ENCODE peak calls at places on chromosomes 1 and 21, in six cellular contexts. P, H, S, Q, U and E are unnamed samples.

GRCh38 chr1:110673805-110674336 is 869 bp downstream of the KCNA3 start:
- DNase-seq in P (no peak), H (no peak), S (no peak), Q (no peak), U (no peak), E (no peak)

GRCh38 chr1:121522061-121522759 is 337.4 kb downstream of the SRGAP2C start:
- DNase-seq in P (no peak), H (no peak), S (no peak), Q (no peak), U (no peak), E (no peak)

GRCh38 chr1:189658381-189658780 is 819.3 kb downstream of the BRINP3 start:
- DNase-seq in P (peak), H (no peak), S (no peak), Q (no peak), U (no peak), E (no peak)

GRCh38 chr1:26126321-26127084 is 14.9 kb downstream of the PDIK1L start:
- DNase-seq in P (no peak), H (peak), S (no peak), Q (no peak), U (no peak), E (peak)

GRCh38 chr1:234368320-234369032 is 4.8 kb upstream of the COA6 start:
- DNase-seq in P (no peak), H (no peak), S (no peak), Q (no peak), U (no peak), E (no peak)

GRCh38 chr1:201506092-201506491 is 831 bp downstream of the CSRP1 start:
- DNase-seq in P (no peak), H (no peak), S (no peak), Q (no peak), U (no peak), E (no peak)

GRCh38 chr1:78619803-78620579 is at the start of gene IFI44L:
- DNase-seq in P (peak), H (peak), S (no peak), Q (no peak), U (peak), E (peak)

GRCh38 chr21:44855572-44855971 is 17.9 kb downstream of the PTTG1IP start:
- DNase-seq in P (no peak), H (no peak), S (no peak), Q (no peak), U (no peak), E (no peak)

GRCh38 chr1:158013840-158014520 is 20.5 kb downstream of the KIRREL1 start:
- DNase-seq in P (no peak), H (no peak), S (no peak), Q (no peak), U (no peak), E (no peak)

GRCh38 chr1:192516776-192517297 is 58.7 kb upstream of the RGS1 start:
- DNase-seq in P (peak), H (no peak), S (no peak), Q (peak), U (no peak), E (peak)

GRCh38 chr1:172990598-172991215 is 60.0 kb downstream of the TNFSF18 start:
- DNase-seq in P (peak), H (no peak), S (no peak), Q (no peak), U (no peak), E (no peak)

GRCh38 chr1:24322636-24323177 is 3.5 kb downstream of the GRHL3 start:
- DNase-seq in P (no peak), H (no peak), S (no peak), Q (no peak), U (no peak), E (no peak)

GRCh38 chr1:16434501-16434900 is 2.7 kb downstream of the SPATA21 start:
- DNase-seq in P (no peak), H (no peak), S (no peak), Q (no peak), U (no peak), E (no peak)

GRCh38 chr1:227316456-227316855 is 1.8 kb downstream of the CDC42BPA start:
- DNase-seq in P (no peak), H (no peak), S (no peak), Q (no peak), U (no peak), E (no peak)

GRCh38 chr1:157105988-157106812 is 6.6 kb upstream of the ETV3L start:
- DNase-seq in P (peak), H (peak), S (no peak), Q (peak), U (no peak), E (no peak)

GRCh38 chr1:203153989-203154821 is 21.4 kb downstream of the MYBPH start:
- DNase-seq in P (peak), H (no peak), S (no peak), Q (peak), U (no peak), E (no peak)

GRCh38 chr1:39852214-39852791 is 31.0 kb downstream of the TRIT1 start:
- DNase-seq in P (no peak), H (no peak), S (no peak), Q (no peak), U (no peak), E (no peak)

GRCh38 chr1:180173952-180174351 is 19.3 kb downstream of the QSOX1 start:
- DNase-seq in P (no peak), H (no peak), S (no peak), Q (no peak), U (no peak), E (no peak)

GRCh38 chr1:192376387-192376786 is 59.6 kb downstream of the RGS21 start:
- DNase-seq in P (no peak), H (no peak), S (no peak), Q (no peak), U (no peak), E (no peak)

GRCh38 chr1:167454929-167455785 is 63.2 kb downstream of the CD247 start:
- DNase-seq in P (peak), H (peak), S (no peak), Q (no peak), U (no peak), E (peak)

GRCh38 chr1:247613405-247613804 is 8.0 kb downstream of the OR2G3 start:
- DNase-seq in P (no peak), H (no peak), S (no peak), Q (no peak), U (no peak), E (no peak)

GRCh38 chr1:151164732-151165280 is 896 bp downstream of the LYSMD1 start:
- DNase-seq in P (no peak), H (no peak), S (no peak), Q (no peak), U (no peak), E (no peak)

GRCh38 chr1:115198938-115199337 is 109.6 kb upstream of the TSPAN2 start:
- DNase-seq in P (peak), H (no peak), S (no peak), Q (no peak), U (no peak), E (no peak)

GRCh38 chr1:46558141-46558963 is 6.9 kb upstream of the KNCN start:
- DNase-seq in P (no peak), H (no peak), S (peak), Q (no peak), U (no peak), E (no peak)

GRCh38 chr1:232011961-232012360 is 385.4 kb downstream of the DISC1 start:
- DNase-seq in P (peak), H (no peak), S (no peak), Q (no peak), U (no peak), E (no peak)

GRCh38 chr1:203035111-203036000 is 9.1 kb downstream of the PPFIA4 start:
- DNase-seq in P (no peak), H (peak), S (no peak), Q (no peak), U (no peak), E (no peak)

GRCh38 chr1:113659010-113659409 is 100.3 kb downstream of the PHTF1 start:
- DNase-seq in P (no peak), H (no peak), S (no peak), Q (no peak), U (no peak), E (no peak)

GRCh38 chr1:198435044-198435443 is 105.4 kb downstream of the ATP6V1G3 start:
- DNase-seq in P (no peak), H (no peak), S (no peak), Q (no peak), U (no peak), E (no peak)

GRCh38 chr1:39542924-39543323 is 33.7 kb downstream of the PABPC4 start:
- DNase-seq in P (no peak), H (no peak), S (no peak), Q (no peak), U (no peak), E (no peak)

GRCh38 chr1:65323246-65323645 is 13.9 kb downstream of the DNAJC6 start:
- DNase-seq in P (peak), H (no peak), S (no peak), Q (no peak), U (no peak), E (no peak)

GRCh38 chr1:231035799-231036198 is 4.3 kb downstream of the FAM89A start:
- DNase-seq in P (no peak), H (no peak), S (no peak), Q (no peak), U (no peak), E (no peak)

GRCh38 chr1:171251741-171252300 is 3.5 kb downstream of the FMO1 start:
- DNase-seq in P (peak), H (peak), S (no peak), Q (no peak), U (no peak), E (peak)

GRCh38 chr1:47680815-47681475 is 243.1 kb downstream of the FOXD2 start:
- DNase-seq in P (no peak), H (no peak), S (no peak), Q (no peak), U (no peak), E (no peak)

GRCh38 chr1:153592706-153593105 is 20.2 kb downstream of the S100A16 start:
- DNase-seq in P (no peak), H (no peak), S (no peak), Q (no peak), U (no peak), E (no peak)

GRCh38 chr1:207579436-207579799 is 65.5 kb upstream of the CR1L start:
- DNase-seq in P (peak), H (peak), S (peak), Q (peak), U (no peak), E (no peak)

GRCh38 chr1:111441573-111442192 is 7.4 kb downstream of the WDR77 start:
- DNase-seq in P (peak), H (peak), S (peak), Q (no peak), U (no peak), E (peak)

GRCh38 chr1:156490401-156491032 is 10.1 kb downstream of the MEF2D start:
- DNase-seq in P (no peak), H (peak), S (no peak), Q (no peak), U (no peak), E (no peak)

GRCh38 chr1:119286587-119287181 is 81.9 kb upstream of the HAO2 start:
- DNase-seq in P (peak), H (peak), S (peak), Q (no peak), U (no peak), E (peak)

GRCh38 chr1:29519733-29520132 is 283.4 kb downstream of the PTPRU start:
- DNase-seq in P (no peak), H (peak), S (no peak), Q (no peak), U (no peak), E (no peak)

GRCh38 chr1:113325039-113325438 is 65.3 kb upstream of the MAGI3 start:
- DNase-seq in P (peak), H (no peak), S (no peak), Q (no peak), U (no peak), E (no peak)